ENCODE peak calls at places on chromosome 10, in five cellular contexts. L is coronary artery, Q is MCF 10A, O is breast epithelium, Z is G401. A is an unnamed sample.

GRCh38 chr10:60208676-60209269 is 180.9 kb downstream of the ANK3 start:
- DNase-seq in L (no peak), Q (peak), O (no peak), Z (peak), A (no peak)

GRCh38 chr10:24706479-24707118 is 17.1 kb downstream of the ARHGAP21 start:
- DNase-seq in L (no peak), Q (peak), O (no peak), Z (peak), A (peak)

GRCh38 chr10:15469066-15469465 is 98.0 kb upstream of the FAM171A1 start:
- DNase-seq in L (no peak), Q (no peak), O (no peak), Z (no peak), A (no peak)

GRCh38 chr10:9096288-9096687 is 1041.8 kb downstream of the GATA3 start:
- DNase-seq in L (no peak), Q (no peak), O (no peak), Z (no peak), A (no peak)

GRCh38 chr10:6228010-6228511 is 25.3 kb downstream of the PFKFB3 start:
- DNase-seq in L (no peak), Q (no peak), O (no peak), Z (no peak), A (no peak)

GRCh38 chr10:112448903-112449302 is 1.9 kb downstream of the VTI1A start:
- DNase-seq in L (no peak), Q (no peak), O (no peak), Z (no peak), A (no peak)

GRCh38 chr10:3090914-3091313 is 23.6 kb downstream of the PFKP start:
- DNase-seq in L (no peak), Q (peak), O (peak), Z (peak), A (peak)

GRCh38 chr10:132394936-132395703 is 1.9 kb upstream of the PWWP2B start:
- DNase-seq in L (no peak), Q (no peak), O (no peak), Z (no peak), A (no peak)

GRCh38 chr10:130479906-130480305 is 343.7 kb downstream of the GLRX3 start:
- DNase-seq in L (no peak), Q (no peak), O (no peak), Z (peak), A (no peak)

GRCh38 chr10:119738962-119739361 is 13.1 kb downstream of the INPP5F start:
- DNase-seq in L (no peak), Q (no peak), O (no peak), Z (no peak), A (no peak)

GRCh38 chr10:24882047-24882698 is 70.2 kb downstream of the PRTFDC1 start:
- DNase-seq in L (no peak), Q (peak), O (no peak), Z (no peak), A (no peak)

GRCh38 chr10:99431190-99431549 is 746 bp upstream of the GOT1 start:
- DNase-seq in L (peak), Q (peak), O (peak), Z (peak), A (peak)

GRCh38 chr10:122992031-122992585 is 11.9 kb downstream of the PSTK start:
- DNase-seq in L (no peak), Q (no peak), O (no peak), Z (no peak), A (no peak)

GRCh38 chr10:17025444-17026295 is 103.9 kb downstream of the CUBN start:
- DNase-seq in L (peak), Q (peak), O (no peak), Z (no peak), A (no peak)

GRCh38 chr10:98074315-98074911 is 44.0 kb upstream of the CRTAC1 start:
- DNase-seq in L (no peak), Q (peak), O (no peak), Z (no peak), A (no peak)

GRCh38 chr10:90112681-90113080 is 411.3 kb downstream of the KIF20B start:
- DNase-seq in L (no peak), Q (no peak), O (no peak), Z (no peak), A (no peak)

GRCh38 chr10:71077796-71078453 is 134.4 kb upstream of the UNC5B start:
- DNase-seq in L (peak), Q (no peak), O (no peak), Z (no peak), A (no peak)

GRCh38 chr10:37856881-37857286 is 526 bp downstream of the ZNF248 start:
- DNase-seq in L (peak), Q (no peak), O (peak), Z (peak), A (peak)

GRCh38 chr10:111200505-111201186 is 123.8 kb downstream of the ADRA2A start:
- DNase-seq in L (no peak), Q (no peak), O (no peak), Z (no peak), A (peak)

GRCh38 chr10:127906548-127907377 is at the start of gene PTPRE:
- DNase-seq in L (no peak), Q (peak), O (peak), Z (peak), A (peak)

GRCh38 chr10:80413152-80413996 is 5.0 kb downstream of the PRXL2A start:
- DNase-seq in L (no peak), Q (peak), O (no peak), Z (no peak), A (no peak)

GRCh38 chr10:98242823-98243222 is 25.2 kb downstream of the LOXL4 start:
- DNase-seq in L (no peak), Q (no peak), O (no peak), Z (peak), A (no peak)

GRCh38 chr10:104440221-104440620 is 86.6 kb downstream of the CFAP58 start:
- DNase-seq in L (no peak), Q (no peak), O (no peak), Z (no peak), A (no peak)

GRCh38 chr10:35643976-35644799 is 2.1 kb upstream of the FZD8 start:
- DNase-seq in L (no peak), Q (no peak), O (no peak), Z (no peak), A (peak)

GRCh38 chr10:119862524-119862923 is 10.1 kb downstream of the MCMBP start:
- DNase-seq in L (no peak), Q (no peak), O (no peak), Z (no peak), A (no peak)

GRCh38 chr10:122113161-122113944 is 124.4 kb downstream of the TACC2 start:
- DNase-seq in L (peak), Q (peak), O (peak), Z (peak), A (peak)

GRCh38 chr10:47361293-47361692 is 13.1 kb downstream of the RBP3 start:
- DNase-seq in L (peak), Q (peak), O (no peak), Z (no peak), A (peak)

GRCh38 chr10:34415039-34415438 is 400.1 kb downstream of the PARD3 start:
- DNase-seq in L (no peak), Q (no peak), O (no peak), Z (no peak), A (no peak)

GRCh38 chr10:7412482-7413251 is 1.8 kb upstream of the SFMBT2 start:
- DNase-seq in L (no peak), Q (no peak), O (no peak), Z (peak), A (peak)

GRCh38 chr10:31013331-31013730 is 18.3 kb downstream of the ZNF438 start:
- DNase-seq in L (no peak), Q (no peak), O (no peak), Z (no peak), A (no peak)

GRCh38 chr10:59002011-59002410 is 174.4 kb upstream of the PHYHIPL start:
- DNase-seq in L (no peak), Q (no peak), O (no peak), Z (no peak), A (peak)

GRCh38 chr10:74174533-74174932 is 23.5 kb downstream of the ADK start:
- DNase-seq in L (no peak), Q (no peak), O (no peak), Z (no peak), A (no peak)

GRCh38 chr10:45379891-45380540 is 6.0 kb downstream of the ALOX5 start:
- DNase-seq in L (no peak), Q (no peak), O (no peak), Z (no peak), A (no peak)

GRCh38 chr10:117653170-117653515 is 110.6 kb downstream of the EMX2 start:
- DNase-seq in L (no peak), Q (peak), O (no peak), Z (no peak), A (no peak)

GRCh38 chr10:60905580-60905979 is 38.4 kb downstream of the RHOBTB1 start:
- DNase-seq in L (peak), Q (peak), O (no peak), Z (no peak), A (no peak)

GRCh38 chr10:46328853-46329689 is 42.3 kb downstream of the ANTXRL start:
- DNase-seq in L (no peak), Q (no peak), O (no peak), Z (no peak), A (no peak)

GRCh38 chr10:110357252-110357780 is 52.6 kb upstream of the SMNDC1 start:
- DNase-seq in L (no peak), Q (peak), O (no peak), Z (no peak), A (no peak)

GRCh38 chr10:126571203-126571602 is 99.3 kb downstream of the C10orf90 start:
- DNase-seq in L (no peak), Q (peak), O (no peak), Z (no peak), A (peak)